ENCODE peak calls at places on chromosomes 6 and 20, in four cellular contexts. One of them, this sample, is unnamed.

GRCh38 chr20:2327620-2328555 is 32.1 kb downstream of the TGM3 start:
- DNase-seq in stomach: peak; percentile 17
- DNase-seq in CD8-positive, alpha-beta T cell: no peak
- DNase-seq in cardiac muscle cell: no peak
- DNase-seq in this sample: no peak

GRCh38 chr6:16969699-16970695 is 131.9 kb upstream of the STMND1 start:
- DNase-seq in stomach: no peak
- DNase-seq in CD8-positive, alpha-beta T cell: no peak
- DNase-seq in cardiac muscle cell: peak; percentile 31
- DNase-seq in this sample: peak; percentile 20

GRCh38 chr6:7672066-7673062 is 53.5 kb upstream of the BMP6 start:
- DNase-seq in cardiac muscle cell: no peak
- DNase-seq in stomach: no peak
- DNase-seq in CD8-positive, alpha-beta T cell: no peak
- DNase-seq in this sample: peak; percentile 63

GRCh38 chr20:48295445-48295903 is 510.2 kb upstream of the SULF2 start:
- DNase-seq in cardiac muscle cell: peak; percentile 87
- DNase-seq in CD8-positive, alpha-beta T cell: no peak
- DNase-seq in stomach: no peak
- DNase-seq in this sample: peak; percentile 95

GRCh38 chr6:134347916-134348805 is 30.2 kb upstream of the SGK1 start:
- DNase-seq in stomach: no peak
- DNase-seq in cardiac muscle cell: no peak
- DNase-seq in CD8-positive, alpha-beta T cell: no peak
- DNase-seq in this sample: peak; percentile 99

GRCh38 chr6:105733556-105734162 is 330.8 kb upstream of the PREP start:
- DNase-seq in cardiac muscle cell: peak; percentile 8
- DNase-seq in CD8-positive, alpha-beta T cell: no peak
- DNase-seq in stomach: no peak
- DNase-seq in this sample: peak; percentile 67

GRCh38 chr6:8238772-8239683 is 136.7 kb upstream of the EEF1E1 start:
- DNase-seq in stomach: no peak
- DNase-seq in cardiac muscle cell: peak; percentile 41
- DNase-seq in CD8-positive, alpha-beta T cell: no peak
- DNase-seq in this sample: no peak

GRCh38 chr6:125519367-125519766 is 217.6 kb upstream of the HDDC2 start:
- DNase-seq in CD8-positive, alpha-beta T cell: no peak
- DNase-seq in cardiac muscle cell: no peak
- DNase-seq in stomach: no peak
- DNase-seq in this sample: no peak

GRCh38 chr6:20438462-20439070 is 36.9 kb downstream of the E2F3 start:
- DNase-seq in cardiac muscle cell: no peak
- DNase-seq in stomach: no peak
- DNase-seq in CD8-positive, alpha-beta T cell: no peak
- DNase-seq in this sample: no peak

GRCh38 chr6:149895702-149896310 is 2.1 kb downstream of the RAET1E start:
- DNase-seq in CD8-positive, alpha-beta T cell: peak; percentile 68
- DNase-seq in stomach: no peak
- DNase-seq in cardiac muscle cell: no peak
- DNase-seq in this sample: peak; percentile 80

GRCh38 chr20:13259921-13260320 is 38.8 kb downstream of the ISM1 start:
- DNase-seq in cardiac muscle cell: no peak
- DNase-seq in stomach: no peak
- DNase-seq in CD8-positive, alpha-beta T cell: no peak
- DNase-seq in this sample: no peak

GRCh38 chr20:8385247-8385646 is 253.2 kb downstream of the PLCB1 start:
- DNase-seq in stomach: peak; percentile 31
- DNase-seq in CD8-positive, alpha-beta T cell: no peak
- DNase-seq in cardiac muscle cell: peak; percentile 48
- DNase-seq in this sample: peak; percentile 48

GRCh38 chr6:17419189-17419575 is 25.8 kb downstream of the CAP2 start:
- DNase-seq in stomach: no peak
- DNase-seq in CD8-positive, alpha-beta T cell: no peak
- DNase-seq in cardiac muscle cell: no peak
- DNase-seq in this sample: peak; percentile 19

GRCh38 chr20:19012671-19013070 is 199.1 kb downstream of the SCP2D1 start:
- DNase-seq in CD8-positive, alpha-beta T cell: peak; percentile 17
- DNase-seq in cardiac muscle cell: no peak
- DNase-seq in stomach: no peak
- DNase-seq in this sample: peak; percentile 30

GRCh38 chr6:35919085-35919826 is 1.6 kb downstream of the SRPK1 start:
- DNase-seq in cardiac muscle cell: no peak
- DNase-seq in stomach: no peak
- DNase-seq in CD8-positive, alpha-beta T cell: no peak
- DNase-seq in this sample: peak; percentile 49

GRCh38 chr6:166707045-166707444 is 80.0 kb upstream of the RPS6KA2 start:
- DNase-seq in stomach: peak; percentile 68
- DNase-seq in cardiac muscle cell: peak; percentile 71
- DNase-seq in CD8-positive, alpha-beta T cell: no peak
- DNase-seq in this sample: peak; percentile 31

GRCh38 chr6:130796313-130796905 is 30.8 kb upstream of the SMLR1 start:
- DNase-seq in cardiac muscle cell: no peak
- DNase-seq in CD8-positive, alpha-beta T cell: no peak
- DNase-seq in stomach: no peak
- DNase-seq in this sample: peak; percentile 81

DNA sequence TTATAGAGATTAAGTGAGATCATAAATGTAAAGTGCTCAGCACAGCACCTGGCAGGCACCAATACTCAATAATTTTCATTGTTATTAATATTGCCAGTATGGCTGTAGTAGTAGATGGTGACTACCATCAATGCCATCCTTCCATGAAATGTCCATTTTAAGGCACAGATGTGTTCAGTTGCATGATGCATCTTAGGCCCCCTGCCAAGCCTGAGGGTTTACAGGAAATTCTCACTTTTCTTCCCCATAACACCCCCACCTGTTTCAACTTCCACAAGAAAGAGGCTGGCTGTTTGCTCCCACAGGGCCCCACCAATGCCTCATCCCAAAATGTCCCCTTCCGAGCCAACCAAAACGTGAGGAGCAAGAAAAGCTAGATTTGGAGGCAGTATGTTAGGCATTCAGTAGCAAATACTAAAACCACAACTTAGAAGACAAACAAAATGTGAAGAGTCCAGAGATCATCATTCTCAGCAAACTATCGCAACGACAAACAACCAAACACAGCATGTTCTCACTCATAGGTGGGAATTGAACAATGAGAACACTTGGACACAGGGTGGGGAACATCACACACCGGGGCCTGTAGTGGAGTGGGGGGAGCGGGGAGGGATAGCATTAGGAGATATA is 110.6 kb upstream of the NHSL1 start:
- DNase-seq in cardiac muscle cell: no peak
- DNase-seq in CD8-positive, alpha-beta T cell: no peak
- DNase-seq in stomach: no peak
- DNase-seq in this sample: peak; percentile 55
- TF ChIP-seq CTCF in cardiac muscle cell: no peak
- TF ChIP-seq CTCF in CD8-positive, alpha-beta T cell: no peak
- TF ChIP-seq CTCF in stomach: no peak
- TF ChIP-seq CTCF in this sample: no peak

GRCh38 chr6:110367825-110368224 is 9.7 kb upstream of the METTL24 start:
- DNase-seq in stomach: no peak
- DNase-seq in CD8-positive, alpha-beta T cell: no peak
- DNase-seq in cardiac muscle cell: no peak
- DNase-seq in this sample: no peak
- H3K4me3 ChIP-seq in stomach: no peak overlapping the region
- H3K4me3 ChIP-seq in CD8-positive, alpha-beta T cell: no peak overlapping the region
- H3K4me3 ChIP-seq in cardiac muscle cell: no peak overlapping the region
- H3K4me3 ChIP-seq in this sample: no peak overlapping the region

DNA sequence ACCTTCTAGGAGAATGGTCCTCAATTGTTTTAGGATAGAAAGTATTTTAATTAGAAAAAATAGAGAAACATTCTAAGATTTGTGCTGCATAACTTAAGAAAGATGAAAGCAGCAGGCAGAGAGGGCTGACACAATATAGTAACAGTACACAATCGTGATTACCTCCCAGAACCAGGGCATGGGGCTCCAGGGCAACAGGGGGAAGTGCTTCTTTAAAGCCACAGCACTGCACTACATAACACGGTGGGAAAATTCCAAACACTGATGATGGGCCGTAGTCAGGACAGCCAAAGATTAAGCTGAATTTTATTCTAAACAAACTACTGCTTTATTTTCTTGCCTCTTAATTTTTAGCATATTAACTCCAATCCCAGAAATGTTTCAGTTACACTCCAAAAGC is 14.4 kb downstream of the EXOC2 start:
- DNase-seq in CD8-positive, alpha-beta T cell: no peak
- DNase-seq in stomach: no peak
- DNase-seq in cardiac muscle cell: no peak
- DNase-seq in this sample: no peak
- TF ChIP-seq CTCF in CD8-positive, alpha-beta T cell: no peak
- TF ChIP-seq CTCF in stomach: no peak
- TF ChIP-seq CTCF in cardiac muscle cell: no peak
- TF ChIP-seq CTCF in this sample: no peak

GRCh38 chr6:15430947-15431405 is 185.1 kb downstream of the JARID2 start:
- DNase-seq in stomach: no peak
- DNase-seq in CD8-positive, alpha-beta T cell: no peak
- DNase-seq in cardiac muscle cell: no peak
- DNase-seq in this sample: no peak

GRCh38 chr6:15430181-15430580 is 184.3 kb downstream of the JARID2 start:
- DNase-seq in stomach: no peak
- DNase-seq in cardiac muscle cell: no peak
- DNase-seq in CD8-positive, alpha-beta T cell: no peak
- DNase-seq in this sample: no peak

GRCh38 chr6:15434263-15434662 is 188.4 kb downstream of the JARID2 start:
- DNase-seq in CD8-positive, alpha-beta T cell: no peak
- DNase-seq in cardiac muscle cell: no peak
- DNase-seq in stomach: no peak
- DNase-seq in this sample: no peak

GRCh38 chr6:15433517-15433874 is 187.6 kb downstream of the JARID2 start:
- DNase-seq in CD8-positive, alpha-beta T cell: no peak
- DNase-seq in cardiac muscle cell: no peak
- DNase-seq in stomach: no peak
- DNase-seq in this sample: no peak

DNA sequence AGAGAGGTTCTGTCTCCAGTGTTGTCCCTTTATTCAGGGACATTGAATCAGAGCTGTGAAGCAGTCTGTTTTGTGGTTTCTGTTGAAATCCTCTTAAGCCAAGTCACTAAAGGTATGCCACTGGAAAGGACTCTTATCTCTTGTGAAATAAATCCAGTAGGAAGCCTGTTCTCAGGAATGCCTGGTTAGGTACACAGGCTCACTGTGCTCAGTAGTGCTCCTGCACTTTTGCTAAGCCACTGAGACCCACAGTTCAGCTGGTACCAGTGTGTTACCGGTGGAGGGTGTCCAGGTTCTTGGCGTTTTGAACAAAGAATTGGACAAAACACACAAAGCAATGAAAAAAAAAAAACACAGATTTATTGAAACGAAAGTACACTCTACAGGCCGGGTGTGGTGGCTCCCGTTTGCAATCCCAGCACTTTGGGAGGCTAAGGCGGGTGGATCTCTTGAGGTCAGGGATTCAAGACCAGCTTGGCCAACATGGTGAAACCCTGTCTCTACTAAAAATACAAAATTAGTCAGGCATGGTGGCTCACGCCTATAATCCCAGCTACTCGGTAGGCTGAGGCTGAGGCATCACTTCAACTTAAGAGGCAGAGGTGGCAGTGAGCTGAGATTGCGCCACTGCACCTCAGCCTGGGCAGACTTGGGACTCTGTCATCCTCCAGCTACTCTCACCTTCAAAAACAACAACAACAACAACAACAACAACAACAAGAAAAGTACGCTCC is 186.1 kb downstream of the JARID2 start:
- DNase-seq in stomach: no peak
- DNase-seq in CD8-positive, alpha-beta T cell: no peak
- DNase-seq in cardiac muscle cell: peak; percentile 67
- DNase-seq in this sample: peak; percentile 35
- H3K4me3 ChIP-seq in stomach: no peak overlapping the region
- H3K4me3 ChIP-seq in CD8-positive, alpha-beta T cell: no peak overlapping the region
- H3K4me3 ChIP-seq in cardiac muscle cell: no peak overlapping the region
- H3K4me3 ChIP-seq in this sample: no peak overlapping the region